ENCODE peak calls at places on chromosomes 13 and 19, in eight cellular contexts. Y, D, N, X, I, T, M and P are unnamed samples. For H3K36me3 and H3K27me3, the result is how much of the 10 kb centered on the place peaks cover.

GRCh38 chr13:30153871-30154426 is 153.4 kb downstream of the KATNAL1 start:
- DNase-seq in Y (no peak), D (no peak), N (no peak), X (no peak), I (no peak), T (no peak), M (no peak), P (no peak)

GRCh38 chr13:114037674-114038073 is 63.8 kb upstream of the C13orf46 start:
- DNase-seq in Y (no peak), D (no peak), N (no peak), X (no peak), I (no peak), T (no peak), M (no peak), P (no peak)

GRCh38 chr13:93262729-93263128 is 36.1 kb downstream of the GPC6 start:
- DNase-seq in Y (no peak), D (no peak), N (no peak), X (no peak), I (no peak), T (no peak), M (no peak), P (no peak)

GRCh38 chr13:44840131-44840530 is 149.1 kb downstream of the NUFIP1 start:
- DNase-seq in Y (no peak), D (no peak), N (no peak), X (no peak), I (no peak), T (no peak), M (no peak), P (no peak)

GRCh38 chr13:20528451-20528850 is 2.8 kb upstream of the CRYL1 start:
- DNase-seq in Y (no peak), D (no peak), N (no peak), X (no peak), I (no peak), T (no peak), M (no peak), P (no peak)

GRCh38 chr13:90968510-90968909 is 379.0 kb upstream of the MIR17HG start:
- DNase-seq in Y (no peak), D (no peak), N (no peak), X (no peak), I (peak), T (no peak), M (no peak), P (no peak)

GRCh38 chr19:51219307-51219706 is 5.6 kb upstream of the CD33 start:
- DNase-seq in Y (no peak), D (no peak), N (no peak), X (no peak), I (no peak), T (no peak), M (no peak), P (no peak)

GRCh38 chr13:83943530-83944279 is 61.4 kb upstream of the SLITRK1 start:
- DNase-seq in Y (no peak), D (no peak), N (no peak), X (no peak), I (no peak), T (no peak), M (no peak), P (no peak)

GRCh38 chr19:39937094-39937493 is 2.7 kb upstream of the FCGBP start:
- DNase-seq in Y (no peak), D (no peak), N (no peak), X (no peak), I (no peak), T (no peak), M (no peak), P (no peak)

GRCh38 chr19:46241676-46242075 is 12.1 kb downstream of the IGFL1 start:
- DNase-seq in Y (no peak), D (no peak), N (no peak), X (no peak), I (no peak), T (no peak), M (no peak), P (no peak)

GRCh38 chr13:75633285-75633684 is 2.8 kb upstream of the LMO7 start:
- DNase-seq in Y (no peak), D (no peak), N (no peak), X (no peak), I (no peak), T (no peak), M (no peak), P (no peak)

GRCh38 chr13:37627428-37627827 is 28.9 kb upstream of the POSTN start:
- DNase-seq in Y (no peak), D (no peak), N (no peak), X (no peak), I (no peak), T (no peak), M (no peak), P (no peak)

GRCh38 chr19:42143341-42144234 is 11.3 kb upstream of the POU2F2 start:
- DNase-seq in Y (no peak), D (no peak), N (no peak), X (no peak), I (no peak), T (no peak), M (no peak), P (no peak)

GRCh38 chr13:29934531-29935308 is 84.3 kb upstream of the UBL3 start:
- DNase-seq in Y (no peak), D (no peak), N (no peak), X (no peak), I (no peak), T (no peak), M (no peak), P (no peak)

GRCh38 chr13:96963786-96964475 is 30.3 kb downstream of the OXGR1 start:
- DNase-seq in Y (no peak), D (no peak), N (no peak), X (no peak), I (no peak), T (no peak), M (no peak), P (no peak)

GRCh38 chr13:24923305-24923640 is 159.3 kb downstream of the RNF17 start:
- DNase-seq in Y (peak), D (no peak), N (no peak), X (no peak), I (no peak), T (no peak), M (no peak), P (no peak)

GRCh38 chr19:57106646-57107235 is 13.0 kb upstream of the USP29 start:
- DNase-seq in Y (no peak), D (no peak), N (no peak), X (no peak), I (no peak), T (no peak), M (no peak), P (no peak)

GRCh38 chr19:21256722-21257121 is 72.5 kb downstream of the ZNF708 start:
- DNase-seq in Y (no peak), D (no peak), N (peak), X (no peak), I (no peak), T (no peak), M (no peak), P (no peak)

GRCh38 chr13:93338906-93339305 is 112.3 kb downstream of the GPC6 start:
- DNase-seq in Y (no peak), D (no peak), N (no peak), X (no peak), I (no peak), T (no peak), M (no peak), P (no peak)

GRCh38 chr19:54364775-54365257 is at the start of gene LAIR1:
- DNase-seq in Y (peak), D (peak), N (no peak), X (peak), I (no peak), T (peak), M (peak), P (no peak)

GRCh38 chr19:53659292-53659691 is 27.5 kb downstream of the DPRX start:
- DNase-seq in Y (peak), D (no peak), N (no peak), X (no peak), I (no peak), T (no peak), M (peak), P (no peak)

GRCh38 chr13:114100446-114101320 is 31.7 kb downstream of the RASA3 start:
- DNase-seq in Y (peak), D (peak), N (no peak), X (peak), I (peak), T (peak), M (peak), P (no peak)

GRCh38 chr19:49342291-49342721 is 7.1 kb downstream of the CD37 start:
- DNase-seq in Y (no peak), D (no peak), N (no peak), X (peak), I (no peak), T (peak), M (no peak), P (no peak)

GRCh38 chr19:36837525-36837901 is 674 bp downstream of the ZNF790 start:
- DNase-seq in Y (no peak), D (no peak), N (no peak), X (no peak), I (no peak), T (no peak), M (no peak), P (no peak)

GRCh38 chr13:36418022-36418805 is 14.1 kb upstream of the CCNA1 start:
- DNase-seq in Y (no peak), D (no peak), N (no peak), X (no peak), I (no peak), T (no peak), M (no peak), P (no peak)

GRCh38 chr19:47296036-47296435 is 13.6 kb upstream of the C5AR1 start:
- DNase-seq in Y (peak), D (peak), N (peak), X (no peak), I (peak), T (peak), M (peak), P (no peak)

GRCh38 chr13:33259296-33259695 is 26.3 kb downstream of the STARD13 start:
- DNase-seq in Y (no peak), D (no peak), N (peak), X (no peak), I (no peak), T (no peak), M (no peak), P (no peak)
- H3K4me3 ChIP-seq in Y (no peak), D (no peak), N (no peak), X (no peak), I (no peak), T (no peak), M (no peak), P (no peak)

DNA sequence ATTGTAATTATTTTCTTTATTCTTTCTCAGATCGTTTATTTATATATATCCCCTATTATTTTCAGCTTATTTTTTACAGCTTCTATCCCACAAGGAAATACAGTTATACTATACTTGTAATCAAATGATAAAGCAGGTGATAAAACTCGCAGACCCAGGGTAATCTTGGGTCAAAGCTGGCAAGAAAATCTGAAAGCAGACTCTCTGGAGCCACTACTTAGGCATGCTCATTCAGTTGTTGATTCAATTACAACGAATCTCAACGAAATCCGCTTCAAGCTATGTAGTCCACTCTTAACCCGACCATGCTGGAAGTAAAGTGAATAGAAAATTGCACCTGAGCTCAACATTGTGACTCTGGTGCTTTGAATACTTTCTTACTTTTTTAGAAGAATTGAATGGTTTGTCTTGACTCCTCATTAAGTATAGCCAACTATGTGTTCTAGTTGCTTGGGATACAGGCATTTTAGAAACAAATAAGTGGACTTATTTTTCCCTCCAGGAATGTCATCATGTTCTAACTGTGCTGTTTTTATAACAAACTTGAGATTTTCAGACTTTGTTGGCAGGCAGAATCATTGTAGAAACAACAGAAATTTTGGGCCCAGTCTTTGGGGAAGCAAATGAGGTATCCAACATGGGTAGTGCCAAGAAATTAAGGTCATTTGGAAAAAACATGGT is 21.4 kb downstream of the ESD start:
- DNase-seq in Y (no peak), D (no peak), N (no peak), X (no peak), I (no peak), T (no peak), M (no peak), P (no peak)
- H3K36me3 ChIP-seq in Y (half or more), D (under half), N (under half), X (under half), I (under half), T (half or more), M (under half), P (under half)

GRCh38 chr19:1311543-1312091 is 25.9 kb downstream of the EFNA2 start:
- DNase-seq in Y (no peak), D (no peak), N (no peak), X (no peak), I (no peak), T (no peak), M (no peak), P (no peak)

GRCh38 chr19:1310853-1311180 is 25.1 kb downstream of the EFNA2 start:
- DNase-seq in Y (no peak), D (no peak), N (no peak), X (no peak), I (no peak), T (no peak), M (no peak), P (no peak)

GRCh38 chr19:1315470-1316166 is 29.9 kb downstream of the EFNA2 start:
- DNase-seq in Y (peak), D (peak), N (no peak), X (no peak), I (peak), T (peak), M (peak), P (no peak)

GRCh38 chr19:1313695-1314613 is 28.3 kb downstream of the EFNA2 start:
- DNase-seq in Y (no peak), D (no peak), N (no peak), X (no peak), I (no peak), T (no peak), M (no peak), P (no peak)

DNA sequence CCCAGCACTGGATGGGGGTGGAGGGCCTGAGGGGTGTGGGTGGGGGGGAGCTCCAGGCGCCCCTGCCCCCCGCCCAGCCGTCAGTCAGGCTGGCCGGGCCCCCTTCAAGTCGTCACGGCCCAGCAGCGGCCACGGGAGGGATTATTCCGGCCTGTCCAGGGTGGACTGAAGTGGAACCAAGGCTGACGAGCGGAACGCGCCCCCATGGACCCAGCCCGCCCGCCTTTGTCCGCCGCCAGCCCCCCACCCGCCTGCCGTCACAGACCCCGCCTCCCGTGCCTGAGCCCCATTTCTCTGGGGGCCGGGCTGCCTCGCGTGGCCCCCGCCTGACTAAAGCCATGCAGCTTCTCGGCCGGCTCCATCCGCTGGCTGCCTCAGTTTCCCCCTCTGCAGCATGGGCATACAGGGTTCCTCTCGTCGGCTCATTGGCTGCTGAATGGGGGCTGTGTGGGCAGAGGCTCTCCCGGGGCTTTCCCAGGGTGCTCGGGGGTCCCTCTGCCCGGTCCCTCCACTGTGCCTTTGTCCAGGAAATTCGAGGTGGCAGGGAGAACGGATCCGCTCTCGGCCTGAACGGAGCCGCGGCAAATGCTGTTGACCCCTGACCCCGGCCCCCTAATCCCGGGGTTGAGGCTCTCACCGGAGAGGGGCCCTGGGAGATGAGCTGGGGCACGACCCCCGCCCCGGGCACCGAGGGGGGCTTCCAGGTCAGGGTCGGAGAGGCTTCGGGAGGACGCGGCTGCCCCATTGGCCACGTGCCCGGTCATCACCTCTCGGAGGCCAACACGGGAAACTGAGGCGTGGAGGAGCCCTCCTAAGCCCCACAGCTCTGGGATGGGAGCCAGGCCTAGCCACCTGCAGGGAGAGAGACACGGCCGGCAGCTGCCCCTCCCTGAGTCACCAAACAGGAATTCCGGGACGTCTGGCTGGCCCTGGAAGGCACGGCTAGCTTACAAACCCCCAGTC is 27.3 kb downstream of the EFNA2 start:
- DNase-seq in Y (no peak), D (no peak), N (peak), X (no peak), I (no peak), T (peak), M (no peak), P (no peak)
- H3K27me3 ChIP-seq in Y (half or more), D (under half), N (under half), X (under half), I (under half), T (half or more), M (under half), P (under half)

DNA sequence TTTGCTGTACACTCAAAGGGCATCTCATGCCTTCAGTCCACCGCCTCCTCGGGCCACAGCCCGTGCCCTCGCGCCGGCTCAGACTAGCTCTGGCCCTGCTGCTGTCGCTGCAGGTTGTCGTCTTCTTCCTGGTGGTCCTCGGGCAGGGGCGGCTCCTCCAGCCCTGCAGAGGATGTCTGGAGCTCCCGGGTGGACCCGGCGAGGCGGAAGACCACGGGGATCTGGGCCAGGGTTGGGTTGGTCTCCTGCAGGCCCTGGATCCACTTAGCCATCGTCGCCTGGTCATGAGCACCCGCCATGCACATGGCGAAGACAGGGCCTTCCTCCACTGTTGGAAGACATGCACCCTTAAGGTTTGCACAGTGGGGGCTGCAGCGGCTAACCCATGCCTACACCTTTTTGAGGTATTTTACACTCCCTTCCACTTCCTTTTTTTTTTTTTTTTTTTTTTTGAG is 489 bp upstream of the ZNF653 start:
- DNase-seq in Y (no peak), D (no peak), N (no peak), X (no peak), I (no peak), T (no peak), M (no peak), P (no peak)
- H3K4me3 ChIP-seq in Y (peak), D (peak), N (peak), X (peak), I (peak), T (peak), M (peak), P (peak)